ENCODE peak calls at places on chromosomes 11 and 22, in nine cellular contexts. X is astrocyte of the hippocampus; O is cardiac septum; S is GM13976; G is pulmonary artery endothelial cell; A is dermis microvascular lymphatic vessel endothelial cell; I is endothelial cell; L is left colon; F is stimulated activated CD4-positive, alpha-beta T cell treated with anti-CD3 and anti-CD28 coated beads, Interleukin-4, amount 100 ng/mL, for 1 hour. Z is an unnamed sample.

GRCh38 chr22:45202333-45203149 is 38.2 kb downstream of the KIAA0930 start:
- DNase-seq in X (peak; percentile 22), O (no peak), S (no peak), G (no peak), A (no peak), I (no peak), L (no peak), F (no peak), Z (no peak)

GRCh38 chr11:10990160-10990559 is 132.3 kb upstream of the ZBED5 start:
- DNase-seq in X (no peak), O (no peak), S (no peak), G (no peak), A (no peak), I (no peak), L (no peak), F (no peak), Z (no peak)

GRCh38 chr11:57798905-57799559 is 37.4 kb downstream of the CTNND1 start:
- DNase-seq in X (peak; percentile 19), O (no peak), S (no peak), G (no peak), A (no peak), I (no peak), L (peak; percentile 69), F (no peak), Z (no peak)

GRCh38 chr11:75275581-75275980 is 35.0 kb downstream of the TPBGL start:
- DNase-seq in X (no peak), O (peak; percentile 83), S (no peak), G (peak; percentile 69), A (no peak), I (no peak), L (peak; percentile 57), F (peak; percentile 57), Z (peak; percentile 50)

GRCh38 chr22:49570032-49570848 is 257.4 kb downstream of the BRD1 start:
- DNase-seq in X (no peak), O (peak; percentile 53), S (no peak), G (no peak), A (no peak), I (no peak), L (no peak), F (no peak), Z (no peak)

GRCh38 chr11:125141686-125142535 is 22.6 kb upstream of the PKNOX2 start:
- DNase-seq in X (peak; percentile 72), O (no peak), S (peak; percentile 80), G (no peak), A (no peak), I (peak; percentile 84), L (peak; percentile 50), F (peak; percentile 62), Z (peak; percentile 60)

GRCh38 chr11:64969209-64969608 is 2.7 kb downstream of the MAJIN start:
- DNase-seq in X (no peak), O (no peak), S (no peak), G (no peak), A (no peak), I (no peak), L (peak; percentile 24), F (no peak), Z (no peak)

GRCh38 chr11:93330446-93330984 is at the start of gene DEUP1:
- DNase-seq in X (peak; percentile 78), O (peak; percentile 73), S (peak; percentile 52), G (no peak), A (no peak), I (peak; percentile 65), L (peak; percentile 74), F (peak; percentile 4), Z (peak; percentile 10)

GRCh38 chr11:36233226-36233625 is 56.0 kb downstream of the COMMD9 start:
- DNase-seq in X (peak; percentile 79), O (no peak), S (no peak), G (peak; percentile 72), A (peak; percentile 57), I (no peak), L (no peak), F (no peak), Z (no peak)

GRCh38 chr11:17877886-17878285 is 135.0 kb downstream of the SERGEF start:
- DNase-seq in X (no peak), O (no peak), S (no peak), G (no peak), A (no peak), I (no peak), L (no peak), F (no peak), Z (no peak)

GRCh38 chr11:41917900-41918299 is 458.4 kb upstream of the LRRC4C start:
- DNase-seq in X (no peak), O (no peak), S (no peak), G (no peak), A (no peak), I (no peak), L (no peak), F (no peak), Z (no peak)

GRCh38 chr22:29044657-29045176 is 16.9 kb downstream of the C22orf31 start:
- DNase-seq in X (peak; percentile 87), O (no peak), S (no peak), G (no peak), A (no peak), I (no peak), L (no peak), F (no peak), Z (no peak)

GRCh38 chr22:48894804-48895250 is 932.8 kb downstream of the BRD1 start:
- DNase-seq in X (no peak), O (no peak), S (no peak), G (no peak), A (no peak), I (no peak), L (no peak), F (no peak), Z (no peak)

GRCh38 chr11:93921695-93922468 is 71.5 kb upstream of the VSTM5 start:
- DNase-seq in X (peak; percentile 82), O (no peak), S (peak; percentile 55), G (peak; percentile 22), A (peak; percentile 34), I (peak; percentile 64), L (peak; percentile 13), F (no peak), Z (no peak)

GRCh38 chr11:70263363-70263762 is 7.1 kb upstream of the PPFIA1 start:
- DNase-seq in X (no peak), O (no peak), S (no peak), G (no peak), A (no peak), I (no peak), L (no peak), F (no peak), Z (no peak)